ENCODE peak calls at places on chromosomes 6 and 20, in nine cellular contexts. One of them, this sample, is unnamed.

GRCh38 chr6:34316442-34317171 is 67.8 kb upstream of the SMIM29 start:
- DNase-seq in erythroblast: no peak
- DNase-seq in NCI-H1092: no peak
- DNase-seq in activated T-cell treated with anti-CD3 and anti-CD28 coated beads for 4 hours: no peak
- DNase-seq in AG09309: no peak
- DNase-seq in left ventricle myocardium inferior: no peak
- DNase-seq in IMR-90: no peak
- DNase-seq in gastrocnemius medialis: no peak
- DNase-seq in nephron progenitor cell: no peak
- DNase-seq in this sample: no peak

GRCh38 chr6:52547647-52548352 is 29.1 kb downstream of the TRAM2 start:
- DNase-seq in erythroblast: no peak
- DNase-seq in NCI-H1092: no peak
- DNase-seq in activated T-cell treated with anti-CD3 and anti-CD28 coated beads for 4 hours: no peak
- DNase-seq in AG09309: no peak
- DNase-seq in left ventricle myocardium inferior: no peak
- DNase-seq in IMR-90: peak
- DNase-seq in gastrocnemius medialis: no peak
- DNase-seq in nephron progenitor cell: no peak
- DNase-seq in this sample: no peak

GRCh38 chr20:5349448-5349847 is 32.7 kb upstream of the PROKR2 start:
- DNase-seq in erythroblast: no peak
- DNase-seq in NCI-H1092: no peak
- DNase-seq in activated T-cell treated with anti-CD3 and anti-CD28 coated beads for 4 hours: no peak
- DNase-seq in AG09309: no peak
- DNase-seq in left ventricle myocardium inferior: no peak
- DNase-seq in IMR-90: peak
- DNase-seq in gastrocnemius medialis: no peak
- DNase-seq in nephron progenitor cell: no peak
- DNase-seq in this sample: no peak

GRCh38 chr6:152905551-152906299 is 77.1 kb downstream of the FBXO5 start:
- DNase-seq in erythroblast: no peak
- DNase-seq in NCI-H1092: no peak
- DNase-seq in activated T-cell treated with anti-CD3 and anti-CD28 coated beads for 4 hours: no peak
- DNase-seq in AG09309: no peak
- DNase-seq in left ventricle myocardium inferior: no peak
- DNase-seq in IMR-90: no peak
- DNase-seq in gastrocnemius medialis: no peak
- DNase-seq in nephron progenitor cell: no peak
- DNase-seq in this sample: no peak

GRCh38 chr6:155186052-155186658 is 77.7 kb upstream of the CLDN20 start:
- DNase-seq in erythroblast: no peak
- DNase-seq in NCI-H1092: no peak
- DNase-seq in activated T-cell treated with anti-CD3 and anti-CD28 coated beads for 4 hours: peak
- DNase-seq in AG09309: no peak
- DNase-seq in left ventricle myocardium inferior: no peak
- DNase-seq in IMR-90: peak
- DNase-seq in gastrocnemius medialis: no peak
- DNase-seq in nephron progenitor cell: no peak
- DNase-seq in this sample: no peak

GRCh38 chr20:50508171-50508761 is 1.9 kb upstream of the PTPN1 start:
- DNase-seq in erythroblast: no peak
- DNase-seq in NCI-H1092: no peak
- DNase-seq in activated T-cell treated with anti-CD3 and anti-CD28 coated beads for 4 hours: no peak
- DNase-seq in AG09309: no peak
- DNase-seq in left ventricle myocardium inferior: no peak
- DNase-seq in IMR-90: no peak
- DNase-seq in gastrocnemius medialis: no peak
- DNase-seq in nephron progenitor cell: no peak
- DNase-seq in this sample: no peak

GRCh38 chr20:29079769-29080690 is 2177.4 kb upstream of the DEFB115 start:
- DNase-seq in erythroblast: no peak
- DNase-seq in NCI-H1092: no peak
- DNase-seq in activated T-cell treated with anti-CD3 and anti-CD28 coated beads for 4 hours: no peak
- DNase-seq in AG09309: peak
- DNase-seq in left ventricle myocardium inferior: no peak
- DNase-seq in IMR-90: no peak
- DNase-seq in gastrocnemius medialis: no peak
- DNase-seq in nephron progenitor cell: no peak
- DNase-seq in this sample: no peak

GRCh38 chr6:27205375-27206278 is 41.9 kb upstream of the PRSS16 start:
- DNase-seq in erythroblast: peak
- DNase-seq in NCI-H1092: no peak
- DNase-seq in activated T-cell treated with anti-CD3 and anti-CD28 coated beads for 4 hours: no peak
- DNase-seq in AG09309: no peak
- DNase-seq in left ventricle myocardium inferior: no peak
- DNase-seq in IMR-90: peak
- DNase-seq in gastrocnemius medialis: no peak
- DNase-seq in nephron progenitor cell: peak
- DNase-seq in this sample: no peak

GRCh38 chr6:15472626-15473025 is 190.2 kb downstream of the DTNBP1 start:
- DNase-seq in erythroblast: no peak
- DNase-seq in NCI-H1092: no peak
- DNase-seq in activated T-cell treated with anti-CD3 and anti-CD28 coated beads for 4 hours: no peak
- DNase-seq in AG09309: no peak
- DNase-seq in left ventricle myocardium inferior: no peak
- DNase-seq in IMR-90: no peak
- DNase-seq in gastrocnemius medialis: no peak
- DNase-seq in nephron progenitor cell: no peak
- DNase-seq in this sample: no peak

GRCh38 chr6:4316867-4317400 is 181.6 kb upstream of the ECI2 start:
- DNase-seq in erythroblast: no peak
- DNase-seq in NCI-H1092: no peak
- DNase-seq in activated T-cell treated with anti-CD3 and anti-CD28 coated beads for 4 hours: no peak
- DNase-seq in AG09309: peak
- DNase-seq in left ventricle myocardium inferior: peak
- DNase-seq in IMR-90: peak
- DNase-seq in gastrocnemius medialis: peak
- DNase-seq in nephron progenitor cell: no peak
- DNase-seq in this sample: no peak

GRCh38 chr6:35442693-35443092 is 9.4 kb upstream of the FANCE start:
- DNase-seq in erythroblast: no peak
- DNase-seq in NCI-H1092: no peak
- DNase-seq in activated T-cell treated with anti-CD3 and anti-CD28 coated beads for 4 hours: no peak
- DNase-seq in AG09309: no peak
- DNase-seq in left ventricle myocardium inferior: no peak
- DNase-seq in IMR-90: no peak
- DNase-seq in gastrocnemius medialis: no peak
- DNase-seq in nephron progenitor cell: no peak
- DNase-seq in this sample: no peak

GRCh38 chr6:44806656-44807055 is 419.1 kb downstream of the CDC5L start:
- DNase-seq in erythroblast: no peak
- DNase-seq in NCI-H1092: no peak
- DNase-seq in activated T-cell treated with anti-CD3 and anti-CD28 coated beads for 4 hours: no peak
- DNase-seq in AG09309: no peak
- DNase-seq in left ventricle myocardium inferior: no peak
- DNase-seq in IMR-90: no peak
- DNase-seq in gastrocnemius medialis: no peak
- DNase-seq in nephron progenitor cell: no peak
- DNase-seq in this sample: no peak

GRCh38 chr6:109308018-109308492 is 74.2 kb downstream of the CD164 start:
- DNase-seq in erythroblast: peak
- DNase-seq in NCI-H1092: no peak
- DNase-seq in activated T-cell treated with anti-CD3 and anti-CD28 coated beads for 4 hours: peak
- DNase-seq in AG09309: peak
- DNase-seq in left ventricle myocardium inferior: no peak
- DNase-seq in IMR-90: peak
- DNase-seq in gastrocnemius medialis: peak
- DNase-seq in nephron progenitor cell: no peak
- DNase-seq in this sample: no peak

GRCh38 chr6:158758464-158758863 is 60.7 kb downstream of the EZR start:
- DNase-seq in erythroblast: no peak
- DNase-seq in NCI-H1092: peak
- DNase-seq in activated T-cell treated with anti-CD3 and anti-CD28 coated beads for 4 hours: no peak
- DNase-seq in AG09309: no peak
- DNase-seq in left ventricle myocardium inferior: no peak
- DNase-seq in IMR-90: peak
- DNase-seq in gastrocnemius medialis: peak
- DNase-seq in nephron progenitor cell: peak
- DNase-seq in this sample: peak

GRCh38 chr6:43979525-43979924 is 147.7 kb downstream of the MRPL14 start:
- DNase-seq in erythroblast: peak
- DNase-seq in NCI-H1092: no peak
- DNase-seq in activated T-cell treated with anti-CD3 and anti-CD28 coated beads for 4 hours: no peak
- DNase-seq in AG09309: no peak
- DNase-seq in left ventricle myocardium inferior: no peak
- DNase-seq in IMR-90: no peak
- DNase-seq in gastrocnemius medialis: no peak
- DNase-seq in nephron progenitor cell: no peak
- DNase-seq in this sample: no peak

GRCh38 chr20:63461364-63461763 is 11.1 kb downstream of the KCNQ2 start:
- DNase-seq in erythroblast: no peak
- DNase-seq in NCI-H1092: no peak
- DNase-seq in activated T-cell treated with anti-CD3 and anti-CD28 coated beads for 4 hours: no peak
- DNase-seq in AG09309: no peak
- DNase-seq in left ventricle myocardium inferior: no peak
- DNase-seq in IMR-90: no peak
- DNase-seq in gastrocnemius medialis: no peak
- DNase-seq in nephron progenitor cell: peak
- DNase-seq in this sample: no peak

GRCh38 chr20:37640600-37641561 is 52.9 kb upstream of the CTNNBL1 start:
- DNase-seq in erythroblast: no peak
- DNase-seq in NCI-H1092: peak
- DNase-seq in activated T-cell treated with anti-CD3 and anti-CD28 coated beads for 4 hours: no peak
- DNase-seq in AG09309: no peak
- DNase-seq in left ventricle myocardium inferior: no peak
- DNase-seq in IMR-90: no peak
- DNase-seq in gastrocnemius medialis: no peak
- DNase-seq in nephron progenitor cell: no peak
- DNase-seq in this sample: no peak

GRCh38 chr6:5278047-5278446 is 16.7 kb downstream of the FARS2 start:
- DNase-seq in erythroblast: no peak
- DNase-seq in NCI-H1092: no peak
- DNase-seq in activated T-cell treated with anti-CD3 and anti-CD28 coated beads for 4 hours: no peak
- DNase-seq in AG09309: no peak
- DNase-seq in left ventricle myocardium inferior: no peak
- DNase-seq in IMR-90: no peak
- DNase-seq in gastrocnemius medialis: no peak
- DNase-seq in nephron progenitor cell: no peak
- DNase-seq in this sample: no peak

GRCh38 chr20:1618954-1619550 is 757 bp downstream of the SIRPB1 start:
- DNase-seq in erythroblast: no peak
- DNase-seq in NCI-H1092: no peak
- DNase-seq in activated T-cell treated with anti-CD3 and anti-CD28 coated beads for 4 hours: no peak
- DNase-seq in AG09309: no peak
- DNase-seq in left ventricle myocardium inferior: no peak
- DNase-seq in IMR-90: peak
- DNase-seq in gastrocnemius medialis: no peak
- DNase-seq in nephron progenitor cell: no peak
- DNase-seq in this sample: no peak